ENCODE peak calls at places on chromosomes 7 and 10, in eight cellular contexts. M is epithelial cell of esophagus, W is T-cell, E is cardiac septum, B is ACHN, V is LoVo, J is nephron progenitor cell, K is H54. X is an unnamed sample.

GRCh38 chr10:122331615-122332446 is 42.7 kb upstream of the PLEKHA1 start:
- DNase-seq in J (no peak), W (no peak), E (no peak), K (no peak), M (no peak), B (peak; percentile 90), V (peak; percentile 74), X (peak; percentile 95)

GRCh38 chr7:108452707-108453106 is 3.5 kb downstream of the NRCAM start:
- DNase-seq in V (peak; percentile 28), B (peak; percentile 64), J (no peak), W (no peak), E (no peak), M (peak; percentile 43), K (no peak), X (peak; percentile 50)

GRCh38 chr7:51545131-51545530 is 228.5 kb upstream of the COBL start:
- DNase-seq in V (peak; percentile 18), W (no peak), K (no peak), E (no peak), J (no peak), B (no peak), M (peak; percentile 14), X (no peak)

GRCh38 chr7:266851-267840 is 22.8 kb upstream of the FOXL3 start:
- DNase-seq in M (peak; percentile 10), B (no peak), J (peak; percentile 25), V (no peak), K (no peak), W (no peak), E (no peak), X (peak; percentile 30)

GRCh38 chr10:125768217-125768616 is 7.4 kb downstream of the MMP21 start:
- DNase-seq in K (no peak), W (no peak), J (no peak), V (no peak), M (no peak), E (no peak), B (no peak), X (peak; percentile 32)

GRCh38 chr7:85733163-85733915 is 546.5 kb upstream of the SEMA3D start:
- DNase-seq in M (no peak), W (no peak), J (no peak), K (no peak), E (no peak), V (no peak), B (peak; percentile 55), X (peak; percentile 73)

GRCh38 chr7:36064676-36065075 is 88.4 kb upstream of the EEPD1 start:
- DNase-seq in W (no peak), J (no peak), K (no peak), B (no peak), V (no peak), E (no peak), M (no peak), X (no peak)

GRCh38 chr7:9029671-9030070 is 596.3 kb downstream of the NXPH1 start:
- DNase-seq in W (no peak), K (no peak), V (no peak), M (peak; percentile 2), J (no peak), E (no peak), B (no peak), X (peak; percentile 25)

GRCh38 chr7:50331564-50332208 is 27.2 kb downstream of the IKZF1 start:
- DNase-seq in M (peak; percentile 14), W (no peak), E (no peak), J (no peak), K (no peak), V (no peak), B (no peak), X (peak; percentile 45)

GRCh38 chr7:33854178-33854577 is 51.2 kb upstream of the BMPER start:
- DNase-seq in K (peak; percentile 36), J (no peak), B (no peak), W (no peak), V (no peak), E (no peak), M (peak; percentile 32), X (peak; percentile 89)

GRCh38 chr7:141433698-141434097 is 117.5 kb upstream of the AGK start:
- DNase-seq in E (no peak), J (no peak), B (no peak), K (no peak), V (no peak), M (no peak), W (no peak), X (no peak)

GRCh38 chr7:159025161-159025779 is 119.4 kb downstream of the VIPR2 start:
- DNase-seq in M (no peak), J (no peak), B (no peak), K (no peak), V (no peak), W (no peak), E (peak; percentile 68), X (no peak)

GRCh38 chr10:26696786-26697162 is 727 bp upstream of the PDSS1 start:
- DNase-seq in J (no peak), M (peak; percentile 89), W (no peak), B (no peak), V (no peak), K (no peak), E (no peak), X (no peak)

GRCh38 chr7:93327006-93327633 is 95.0 kb downstream of the VPS50 start:
- DNase-seq in M (peak; percentile 84), V (peak; percentile 16), W (no peak), E (no peak), B (peak; percentile 30), J (no peak), K (peak; percentile 12), X (peak; percentile 63)

GRCh38 chr7:879706-880105 is 3.4 kb downstream of the GET4 start:
- DNase-seq in B (no peak), J (no peak), M (no peak), E (no peak), K (no peak), W (no peak), V (no peak), X (no peak)

GRCh38 chr7:103573479-103574058 is 127.6 kb upstream of the SLC26A5 start:
- DNase-seq in B (peak; percentile 63), V (peak; percentile 51), M (peak; percentile 50), E (no peak), J (no peak), K (no peak), W (no peak), X (peak; percentile 68)

GRCh38 chr10:67723601-67724000 is 27.6 kb upstream of the CTNNA3 start:
- DNase-seq in K (no peak), V (no peak), J (no peak), B (no peak), E (no peak), M (no peak), W (no peak), X (no peak)

GRCh38 chr10:124565565-124566221 is 104.1 kb downstream of the LHPP start:
- DNase-seq in W (no peak), B (no peak), V (no peak), E (no peak), J (peak; percentile 64), K (no peak), M (no peak), X (peak; percentile 33)

X was measured in kidney tubule cell.